ENCODE peak calls at places on chromosomes 4 and X, in eight cellular contexts. A, B, E, U, V, F, K and G are unnamed samples.

GRCh38 chr4:13268165-13268564 is 216.0 kb downstream of the RAB28 start:
- DNase-seq in A (no peak), B (no peak), E (no peak), U (no peak), V (no peak), F (no peak), K (no peak), G (no peak)

GRCh38 chr4:54217642-54218486 is 11.2 kb upstream of the PDGFRA start:
- DNase-seq in A (peak; percentile 83), B (peak; percentile 56), E (peak; percentile 63), U (no peak), V (peak; percentile 79), F (no peak), K (peak; percentile 70), G (peak; percentile 62)

GRCh38 chr4:30714408-30715031 is 5.6 kb upstream of the PCDH7 start:
- DNase-seq in A (peak; percentile 19), B (no peak), E (no peak), U (no peak), V (peak; percentile 47), F (no peak), K (peak; percentile 62), G (no peak)

GRCh38 chrX:15376956-15377355 is 7.3 kb downstream of the VEGFD start:
- DNase-seq in A (no peak), B (no peak), E (no peak), U (no peak), V (no peak), F (no peak), K (no peak), G (no peak)

GRCh38 chr4:92175250-92175649 is 128.5 kb upstream of the GRID2 start:
- DNase-seq in A (no peak), B (no peak), E (no peak), U (peak; percentile 11), V (no peak), F (no peak), K (no peak), G (no peak)

GRCh38 chrX:55143621-55144020 is 54.8 kb downstream of the PAGE2 start:
- DNase-seq in A (no peak), B (no peak), E (no peak), U (no peak), V (no peak), F (no peak), K (no peak), G (no peak)

GRCh38 chr4:151031831-151032605 is 16.9 kb upstream of the LRBA start:
- DNase-seq in A (no peak), B (no peak), E (no peak), U (no peak), V (no peak), F (no peak), K (peak; percentile 82), G (no peak)

GRCh38 chr4:80077639-80078038 is 4.6 kb upstream of the ANTXR2 start:
- DNase-seq in A (no peak), B (no peak), E (no peak), U (no peak), V (no peak), F (no peak), K (peak; percentile 65), G (no peak)

GRCh38 chrX:111854778-111855490 is 21.0 kb upstream of the TRPC5OS start:
- DNase-seq in A (no peak), B (no peak), E (no peak), U (no peak), V (no peak), F (no peak), K (no peak), G (no peak)

GRCh38 chr4:110104661-110105060 is 93.8 kb downstream of the ELOVL6 start:
- DNase-seq in A (no peak), B (no peak), E (no peak), U (no peak), V (no peak), F (no peak), K (no peak), G (no peak)

GRCh38 chr4:60637976-60638375 is 562.1 kb upstream of the ADGRL3 start:
- DNase-seq in A (no peak), B (no peak), E (no peak), U (no peak), V (no peak), F (no peak), K (no peak), G (no peak)

GRCh38 chrX:58025979-58026378 is 115.7 kb upstream of the ZXDA start:
- DNase-seq in A (no peak), B (no peak), E (peak; percentile 43), U (no peak), V (peak; percentile 39), F (peak; percentile 2), K (peak; percentile 0), G (no peak)

GRCh38 chr4:2194556-2194955 is 47.4 kb downstream of the HAUS3 start:
- DNase-seq in A (no peak), B (no peak), E (no peak), U (no peak), V (no peak), F (no peak), K (peak; percentile 25), G (no peak)

GRCh38 chr4:54959656-54960055 is 165.7 kb downstream of the KDR start:
- DNase-seq in A (no peak), B (no peak), E (no peak), U (no peak), V (no peak), F (no peak), K (peak; percentile 87), G (no peak)

GRCh38 chr4:123250843-123251242 is 145.8 kb upstream of the SPRY1 start:
- DNase-seq in A (peak; percentile 21), B (no peak), E (no peak), U (no peak), V (no peak), F (no peak), K (peak; percentile 71), G (no peak)

GRCh38 chr4:29770627-29771026 is 949.5 kb upstream of the PCDH7 start:
- DNase-seq in A (no peak), B (no peak), E (no peak), U (no peak), V (no peak), F (no peak), K (no peak), G (no peak)

GRCh38 chr4:2172161-2172560 is 69.8 kb downstream of the HAUS3 start:
- DNase-seq in A (no peak), B (no peak), E (no peak), U (no peak), V (no peak), F (no peak), K (no peak), G (no peak)

GRCh38 chr4:123168812-123169211 is 227.8 kb upstream of the SPRY1 start:
- DNase-seq in A (no peak), B (no peak), E (no peak), U (no peak), V (no peak), F (no peak), K (peak; percentile 36), G (no peak)

GRCh38 chr4:94941706-94942105 is 184.0 kb downstream of the BMPR1B start:
- DNase-seq in A (no peak), B (no peak), E (no peak), U (no peak), V (no peak), F (no peak), K (no peak), G (no peak)

DNA sequence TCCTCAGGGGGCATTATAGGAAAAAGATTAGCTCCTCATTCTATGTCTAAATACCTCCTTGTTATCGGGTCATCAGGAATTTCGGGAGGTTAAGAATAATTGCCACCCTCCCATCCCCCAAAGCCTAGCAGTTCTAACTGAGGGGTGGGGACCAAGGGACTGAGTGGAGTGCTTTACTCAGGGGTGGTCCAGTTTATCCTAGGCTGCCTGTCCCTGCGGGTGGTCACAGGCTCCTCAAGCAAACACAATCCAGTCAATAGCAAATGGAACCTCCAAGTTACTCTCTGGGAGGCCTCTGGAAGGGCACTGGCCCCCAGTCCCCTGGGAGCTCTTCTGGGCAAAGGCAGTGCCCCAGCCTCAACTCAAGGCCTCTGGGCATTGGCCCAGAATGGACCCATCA is 6.7 kb downstream of the ELF4 start:
- DNase-seq in A (no peak), B (no peak), E (no peak), U (no peak), V (no peak), F (no peak), K (no peak), G (no peak)
- H3K4me1 ChIP-seq in A (peaks cover 5% of the 10 kb centered on the region), B (no peaks in the 10 kb centered on the region), E (peaks cover 31% of the 10 kb centered on the region), U (no peaks in the 10 kb centered on the region), V (no peaks in the 10 kb centered on the region), F (peaks cover 29% of the 10 kb centered on the region), K (peaks cover 2% of the 10 kb centered on the region), G (peaks cover 3% of the 10 kb centered on the region)

DNA sequence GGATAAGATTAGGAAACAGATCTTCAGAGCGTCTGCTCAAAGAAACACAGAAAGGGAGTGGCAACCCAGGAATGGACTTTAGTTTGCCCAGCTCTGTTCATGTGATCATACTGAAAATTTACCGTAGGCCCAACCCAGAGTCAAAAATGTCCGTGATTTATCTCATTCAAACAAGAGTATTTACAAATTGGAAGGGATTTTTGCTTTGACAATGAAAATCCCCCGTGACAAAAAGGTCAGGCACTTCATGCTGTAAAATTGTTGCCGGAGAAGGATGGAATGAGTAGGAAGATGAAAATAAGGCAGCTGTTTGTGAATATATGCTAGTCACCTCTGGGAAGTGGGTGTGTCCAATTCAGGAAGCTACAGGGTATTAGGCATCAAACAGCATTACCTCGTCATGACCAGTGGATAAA is 1.2 kb downstream of the SULT1B1 start:
- DNase-seq in A (no peak), B (no peak), E (no peak), U (no peak), V (peak; percentile 51), F (no peak), K (no peak), G (no peak)
- H3K4me3 ChIP-seq in A (no peak overlapping the region), B (peak overlapping the region; percentile 26), E (peak overlapping the region; percentile 62), U (no peak overlapping the region), V (peak overlapping the region; percentile 24), F (peak overlapping the region; percentile 18), K (no peak overlapping the region), G (no peak overlapping the region)

DNA sequence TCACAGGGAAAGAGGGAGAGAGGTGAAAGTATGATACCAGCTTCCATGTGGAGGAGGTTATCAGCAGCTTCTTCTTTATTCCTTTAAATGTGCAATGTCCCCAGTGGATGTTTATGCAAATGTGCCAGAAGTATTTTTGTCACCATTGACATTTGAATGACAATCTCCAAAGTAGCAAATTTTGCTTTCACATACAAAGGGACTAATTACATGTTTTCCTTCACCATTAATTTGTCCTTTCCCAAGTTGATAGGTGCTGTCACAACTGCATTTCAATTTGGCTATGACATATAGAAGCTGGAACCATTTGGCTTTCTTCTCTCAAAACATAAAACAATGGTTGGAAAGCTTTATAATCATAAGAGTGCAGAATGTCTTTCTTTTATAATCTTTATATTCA is 469.0 kb upstream of the NWD2 start:
- DNase-seq in A (no peak), B (no peak), E (no peak), U (no peak), V (no peak), F (no peak), K (no peak), G (no peak)
- H3K9me3 ChIP-seq in A (no peaks in the 10 kb centered on the region), B (no peaks in the 10 kb centered on the region), E (no peaks in the 10 kb centered on the region), U (no peaks in the 10 kb centered on the region), V (no peaks in the 10 kb centered on the region), F (no peaks in the 10 kb centered on the region), K (no peaks in the 10 kb centered on the region), G (no peaks in the 10 kb centered on the region)

DNA sequence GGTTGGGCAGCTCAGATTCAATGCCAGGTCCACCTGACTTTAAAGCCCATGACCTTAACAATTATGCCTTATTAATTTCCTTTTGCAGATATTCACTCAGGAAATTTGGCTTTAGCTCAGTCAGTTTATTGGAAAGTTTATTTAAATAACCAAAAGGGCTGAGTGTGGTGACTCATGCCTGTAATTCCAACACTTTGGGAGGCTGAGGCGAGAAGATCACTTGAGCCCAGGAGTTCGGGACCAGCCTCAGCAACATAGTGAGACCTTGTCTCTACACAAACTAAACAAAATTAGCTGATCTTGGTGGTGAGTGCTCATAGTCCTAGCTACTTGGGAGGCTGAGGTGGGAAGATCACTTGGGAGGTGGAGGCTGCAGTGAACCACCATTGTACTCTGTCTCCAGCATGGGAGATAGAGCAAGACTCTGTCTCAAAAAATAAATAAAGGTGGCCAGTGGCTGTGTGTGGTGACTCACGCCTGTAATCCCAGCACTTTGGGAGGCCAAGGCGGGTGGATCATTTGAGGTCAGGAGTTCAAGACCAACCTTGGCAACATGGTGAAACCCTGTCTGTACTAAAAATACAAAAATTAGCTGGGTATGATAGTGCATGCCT is 43.3 kb downstream of the RHOH start:
- DNase-seq in A (no peak), B (no peak), E (no peak), U (no peak), V (no peak), F (no peak), K (peak; percentile 25), G (no peak)
- H3K4me1 ChIP-seq in A (no peaks in the 10 kb centered on the region), B (no peaks in the 10 kb centered on the region), E (peaks cover 88% of the 10 kb centered on the region), U (no peaks in the 10 kb centered on the region), V (no peaks in the 10 kb centered on the region), F (peaks cover 64% of the 10 kb centered on the region), K (no peaks in the 10 kb centered on the region), G (no peaks in the 10 kb centered on the region)